ENCODE peak calls at places on chromosomes 12 and 14, in five cellular contexts. R is neural progenitor cell; D is esophagus squamous epithelium; A is naive thymus-derived CD4-positive, alpha-beta T cell; S is GM23248. Q is an unnamed sample. For H3K36me3, the result is how much of the 10 kb centered on the place peaks cover.

GRCh38 chr12:81564237-81564636 is 194.9 kb downstream of the PPFIA2 start:
- DNase-seq in D (no peak), S (no peak), A (no peak), R (no peak), Q (no peak)

GRCh38 chr14:93013368-93013719 is 90.4 kb downstream of the CHGA start:
- DNase-seq in R (no peak), A (no peak), S (peak), D (no peak), Q (no peak)

GRCh38 chr14:101400815-101401214 is 160.5 kb upstream of the DIO3 start:
- DNase-seq in A (no peak), S (peak), R (no peak), D (no peak), Q (no peak)

GRCh38 chr12:66232258-66232657 is 43.2 kb downstream of the IRAK3 start:
- DNase-seq in R (no peak), A (no peak), D (no peak), S (no peak), Q (no peak)

GRCh38 chr12:113207621-113208040 is 13.6 kb upstream of the TPCN1 start:
- DNase-seq in S (no peak), D (no peak), A (peak), R (no peak), Q (no peak)

GRCh38 chr12:124804011-124804621 is 59.5 kb downstream of the SCARB1 start:
- DNase-seq in S (peak), A (no peak), D (no peak), R (peak), Q (peak)

GRCh38 chr12:34288963-34289345 is 266.7 kb downstream of the ALG10 start:
- DNase-seq in D (no peak), R (no peak), A (no peak), S (no peak), Q (peak)

GRCh38 chr14:105377555-105378182 is 20.7 kb upstream of the TEX22 start:
- DNase-seq in R (no peak), A (no peak), D (no peak), S (no peak), Q (peak)

GRCh38 chr12:78612224-78612623 is 252.3 kb upstream of the SYT1 start:
- DNase-seq in A (no peak), R (no peak), D (no peak), S (no peak), Q (no peak)

GRCh38 chr12:52171950-52172512 is 19.8 kb downstream of the KRT80 start:
- DNase-seq in A (peak), R (peak), D (no peak), S (peak), Q (peak)

GRCh38 chr12:93638954-93639353 is 38.2 kb upstream of the CRADD start:
- DNase-seq in R (no peak), A (no peak), D (no peak), S (no peak), Q (no peak)

GRCh38 chr14:60514378-60515243 is 5.7 kb downstream of the SIX6 start:
- DNase-seq in S (peak), R (peak), A (peak), D (no peak), Q (peak)

GRCh38 chr14:60724080-60724618 is at the start of gene SIX4:
- DNase-seq in A (no peak), D (no peak), R (peak), S (peak), Q (peak)

GRCh38 chr12:7602287-7602686 is 63.4 kb downstream of the APOBEC1 start:
- DNase-seq in S (peak), D (no peak), R (no peak), A (no peak), Q (no peak)

GRCh38 chr12:76080017-76080728 is 4.3 kb downstream of the NAP1L1 start:
- DNase-seq in D (no peak), S (peak), R (no peak), A (no peak), Q (no peak)

GRCh38 chr12:30450872-30451271 is 244.8 kb downstream of the IPO8 start:
- DNase-seq in A (no peak), D (no peak), R (no peak), S (peak), Q (no peak)

GRCh38 chr12:65152012-65152411 is 17.4 kb upstream of the LEMD3 start:
- DNase-seq in D (no peak), A (no peak), S (no peak), R (no peak), Q (no peak)

GRCh38 chr12:124568431-124569374 is 1.3 kb upstream of the NCOR2 start:
- DNase-seq in S (peak), A (no peak), D (no peak), R (peak), Q (peak)

GRCh38 chr12:27015730-27016076 is 1.5 kb upstream of the TM7SF3 start:
- DNase-seq in A (no peak), D (no peak), R (no peak), S (peak), Q (no peak)

GRCh38 chr14:86712176-86712575 is 1182.2 kb downstream of the FLRT2 start:
- DNase-seq in R (no peak), S (no peak), A (no peak), D (no peak), Q (no peak)

GRCh38 chr12:124422142-124422569 is 127.3 kb downstream of the RFLNA start:
- DNase-seq in R (no peak), A (no peak), S (peak), D (no peak), Q (peak)

GRCh38 chr12:116065561-116065960 is 211.9 kb downstream of the MED13L start:
- DNase-seq in A (no peak), S (peak), R (no peak), D (no peak), Q (no peak)

GRCh38 chr12:105960319-105961076 is 178.3 kb downstream of the NUAK1 start:
- DNase-seq in A (no peak), R (no peak), S (peak), D (no peak), Q (no peak)

GRCh38 chr14:44887596-44887955 is 74.2 kb downstream of the KLHL28 start:
- DNase-seq in R (no peak), S (no peak), D (no peak), A (no peak), Q (no peak)

GRCh38 chr12:101459642-101460346 is 15.3 kb upstream of the SPIC start:
- DNase-seq in A (no peak), S (peak), D (no peak), R (no peak), Q (peak)

GRCh38 chr12:130816055-130816454 is 23.0 kb downstream of the STX2 start:
- DNase-seq in A (no peak), R (no peak), D (no peak), S (no peak), Q (peak)
- H3K27ac ChIP-seq in A (no peak), R (no peak), D (no peak), S (no peak), Q (peak)

DNA sequence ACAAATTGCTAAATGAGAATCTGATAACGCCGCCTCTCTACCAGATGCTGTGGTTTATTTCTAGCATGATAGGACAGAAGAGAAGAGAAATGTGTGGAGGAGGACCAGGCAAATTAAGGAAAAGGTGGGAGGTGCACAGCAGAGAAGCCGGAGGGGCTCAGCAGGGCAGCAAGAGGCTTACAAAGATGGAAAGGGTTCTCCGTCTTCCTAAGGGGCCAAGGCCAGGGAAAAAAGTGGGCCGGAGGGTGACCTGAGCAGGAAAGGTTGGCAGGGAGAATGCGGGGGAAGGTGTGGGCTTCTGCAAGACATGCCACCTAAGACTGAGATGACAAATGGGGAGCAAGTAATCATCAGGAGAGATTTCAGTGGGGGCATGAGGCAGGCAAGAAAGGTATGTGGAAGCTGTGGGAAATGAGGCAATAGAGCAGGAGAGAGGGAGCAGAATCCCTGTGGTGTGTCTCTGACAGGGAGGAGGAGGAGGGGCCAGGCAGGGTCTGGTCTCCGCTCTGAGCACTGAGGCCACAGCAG is 18.7 kb downstream of the MANSC1 start:
- DNase-seq in D (no peak), A (no peak), R (peak), S (no peak), Q (peak)
- H3K36me3 ChIP-seq in D (under half), A (under half), R (under half), S (under half), Q (under half)

DNA sequence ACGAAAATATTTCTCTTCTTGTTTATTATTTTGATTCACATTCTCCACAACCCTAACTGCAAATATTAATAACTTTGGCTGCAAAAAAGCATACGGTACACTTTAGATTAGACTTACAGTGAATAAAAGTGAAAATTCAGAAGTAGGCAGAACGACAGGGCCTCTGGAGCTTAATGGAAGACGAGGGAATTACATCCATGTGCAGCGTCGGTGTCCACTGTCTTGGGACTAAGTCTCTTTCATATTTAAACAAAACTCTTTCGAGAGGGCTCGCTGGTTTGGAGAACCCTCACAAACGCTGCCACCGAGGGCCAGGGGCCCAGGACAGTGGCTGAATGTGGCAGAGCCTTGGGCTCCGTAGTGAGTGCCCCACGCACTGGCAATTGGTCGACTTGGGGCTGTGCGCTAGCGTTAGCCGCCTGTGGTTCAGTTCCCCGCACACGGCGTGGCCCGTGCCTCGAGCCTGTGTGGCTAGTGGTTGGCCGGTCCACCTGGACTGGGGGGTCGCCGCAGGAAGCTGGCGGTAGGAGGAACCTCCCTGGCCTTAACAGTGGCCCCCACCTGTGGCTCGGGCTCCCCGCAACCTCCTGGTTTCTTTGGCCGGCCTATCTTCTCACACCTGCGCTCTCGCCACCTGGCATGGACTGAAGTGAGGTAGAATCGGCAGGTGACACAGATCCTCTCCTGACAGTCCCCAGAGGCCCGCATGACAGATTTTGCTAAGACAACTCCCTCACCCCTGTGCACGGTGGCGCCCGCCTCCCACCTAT is 739 bp upstream of the PAX9 start:
- DNase-seq in R (no peak), S (no peak), A (no peak), D (no peak), Q (no peak)
- H3K27ac ChIP-seq in R (no peak), S (no peak), A (no peak), D (peak), Q (no peak)

GRCh38 chr12:53515291-53515680 is 8.0 kb upstream of the NPFF start:
- DNase-seq in R (no peak), S (no peak), A (no peak), D (no peak), Q (no peak)

GRCh38 chr12:53513712-53514415 is 6.6 kb upstream of the NPFF start:
- DNase-seq in A (no peak), D (no peak), R (no peak), S (no peak), Q (no peak)

GRCh38 chr12:53516758-53517455 is 9.6 kb upstream of the NPFF start:
- DNase-seq in D (no peak), A (no peak), S (no peak), R (no peak), Q (no peak)

GRCh38 chr12:53518381-53518780 is 11.1 kb upstream of the NPFF start:
- DNase-seq in R (no peak), A (no peak), S (peak), D (no peak), Q (no peak)

GRCh38 chr12:53514626-53515290 is 7.5 kb upstream of the NPFF start:
- DNase-seq in A (no peak), R (no peak), S (no peak), D (no peak), Q (no peak)
- H3K36me3 ChIP-seq in A (under half), R (under half), S (under half), D (half or more), Q (half or more)